ENCODE peak calls at places on chromosomes 5 and 9, in five cellular contexts. F, T, E, O and J are unnamed samples.
A peak's percentile ranks its signal among the peaks of the same experiment; 100 is the strongest.

GRCh38 chr5:8349855-8350254 is 480.9 kb downstream of the MTRR start:
- DNase-seq in F (no peak), T (no peak), E (no peak), O (no peak), J (no peak)

GRCh38 chr5:157177935-157178334 is 2.7 kb upstream of the ITK start:
- DNase-seq in F (no peak), T (no peak), E (no peak), O (no peak), J (no peak)

GRCh38 chr5:168796840-168797548 is 217.8 kb upstream of the PANK3 start:
- DNase-seq in F (no peak), T (no peak), E (no peak), O (no peak), J (no peak)

GRCh38 chr5:173762045-173762444 is 126.1 kb upstream of the CPEB4 start:
- DNase-seq in F (no peak), T (no peak), E (no peak), O (no peak), J (no peak)

GRCh38 chr5:153425914-153426313 is 64.6 kb upstream of the GRIA1 start:
- DNase-seq in F (peak; percentile 6), T (no peak), E (no peak), O (no peak), J (no peak)

GRCh38 chr5:137263319-137263718 is 235.8 kb downstream of the SPOCK1 start:
- DNase-seq in F (no peak), T (no peak), E (no peak), O (no peak), J (no peak)

GRCh38 chr5:44935262-44935661 is 126.5 kb downstream of the MRPS30 start:
- DNase-seq in F (peak; percentile 31), T (no peak), E (no peak), O (no peak), J (no peak)

GRCh38 chr9:129151469-129151868 is 26.6 kb downstream of the IER5L start:
- DNase-seq in F (no peak), T (no peak), E (no peak), O (no peak), J (no peak)

GRCh38 chr5:141359790-141360426 is at the start of gene PCDHGB2:
- DNase-seq in F (peak; percentile 26), T (peak; percentile 56), E (no peak), O (no peak), J (no peak)

GRCh38 chr5:31283326-31283725 is 89.8 kb downstream of the CDH6 start:
- DNase-seq in F (no peak), T (no peak), E (no peak), O (no peak), J (no peak)

GRCh38 chr9:84154320-84154719 is 173.7 kb downstream of the RMI1 start:
- DNase-seq in F (no peak), T (no peak), E (peak; percentile 17), O (no peak), J (no peak)

GRCh38 chr5:57833489-57833888 is 350.9 kb upstream of the ACTBL2 start:
- DNase-seq in F (no peak), T (no peak), E (no peak), O (no peak), J (no peak)

GRCh38 chr9:128724744-128725211 is 851 bp upstream of the ZDHHC12 start:
- DNase-seq in F (peak; percentile 50), T (peak; percentile 51), E (peak; percentile 50), O (peak; percentile 86), J (peak; percentile 72)

GRCh38 chr5:62343428-62343827 is 37.4 kb downstream of the KIF2A start:
- DNase-seq in F (no peak), T (no peak), E (peak; percentile 12), O (no peak), J (no peak)

GRCh38 chr5:111930905-111931461 is 174.0 kb upstream of the NREP start:
- DNase-seq in F (no peak), T (no peak), E (no peak), O (no peak), J (no peak)

GRCh38 chr9:115758441-115758840 is 395.1 kb upstream of the PAPPA start:
- DNase-seq in F (no peak), T (no peak), E (no peak), O (no peak), J (no peak)

GRCh38 chr9:98518556-98518955 is 190.2 kb downstream of the GABBR2 start:
- DNase-seq in F (no peak), T (no peak), E (no peak), O (no peak), J (no peak)

GRCh38 chr5:39053189-39053588 is 21.0 kb downstream of the RICTOR start:
- DNase-seq in F (no peak), T (no peak), E (no peak), O (no peak), J (no peak)

GRCh38 chr5:141186897-141187512 is at the start of gene PCDHB9:
- DNase-seq in F (peak; percentile 62), T (peak; percentile 18), E (no peak), O (no peak), J (peak; percentile 34)

GRCh38 chr5:132457371-132458225 is 33.0 kb downstream of the IRF1 start:
- DNase-seq in F (no peak), T (peak; percentile 69), E (peak; percentile 43), O (no peak), J (no peak)

GRCh38 chr5:149799119-149799623 is 69.1 kb downstream of the PPARGC1B start:
- DNase-seq in F (no peak), T (peak; percentile 47), E (peak; percentile 63), O (peak; percentile 81), J (peak; percentile 64)

GRCh38 chr5:141513627-141514329 is 24.9 kb downstream of the PCDHGC5 start:
- DNase-seq in F (peak; percentile 72), T (no peak), E (peak; percentile 92), O (peak; percentile 78), J (peak; percentile 48)

GRCh38 chr9:123686131-123686848 is 243.6 kb downstream of the DENND1A start:
- DNase-seq in F (no peak), T (no peak), E (peak; percentile 6), O (no peak), J (no peak)

GRCh38 chr5:67115238-67115637 is 81.4 kb downstream of the CD180 start:
- DNase-seq in F (no peak), T (no peak), E (no peak), O (no peak), J (no peak)

GRCh38 chr9:13410566-13411031 is 131.1 kb upstream of the MPDZ start:
- DNase-seq in F (no peak), T (no peak), E (peak; percentile 16), O (no peak), J (no peak)

GRCh38 chr9:93520523-93520922 is 55.9 kb upstream of the PHF2 start:
- DNase-seq in F (no peak), T (no peak), E (no peak), O (no peak), J (no peak)